ENCODE peak calls at places on chromosomes 16 and 17, in ten cellular contexts. O, R, A, J, V, B, X, W, D and N are unnamed samples.

GRCh38 chr17:65324977-65325376 is 187.8 kb downstream of the RGS9 start:
- DNase-seq in O (peak; percentile 26), R (no peak), A (no peak), J (no peak), V (peak; percentile 55), B (no peak), X (no peak), W (no peak), D (no peak), N (no peak)

GRCh38 chr16:23962001-23962400 is 126.2 kb downstream of the PRKCB start:
- DNase-seq in O (no peak), R (no peak), A (no peak), J (no peak), V (no peak), B (no peak), X (no peak), W (no peak), D (no peak), N (no peak)

GRCh38 chr16:89407925-89408300 is 82.4 kb downstream of the ANKRD11 start:
- DNase-seq in O (no peak), R (no peak), A (no peak), J (no peak), V (peak; percentile 76), B (no peak), X (no peak), W (no peak), D (no peak), N (no peak)

GRCh38 chr17:70624208-70624607 is 454.9 kb downstream of the KCNJ2 start:
- DNase-seq in O (no peak), R (no peak), A (no peak), J (no peak), V (no peak), B (no peak), X (no peak), W (no peak), D (no peak), N (no peak)

GRCh38 chr16:685967-686366 is 1.8 kb upstream of the JMJD8 start:
- DNase-seq in O (peak; percentile 67), R (peak; percentile 67), A (no peak), J (peak; percentile 16), V (peak; percentile 81), B (peak; percentile 65), X (peak; percentile 70), W (no peak), D (no peak), N (peak; percentile 65)

GRCh38 chr16:68823401-68823800 is 19.9 kb upstream of the TANGO6 start:
- DNase-seq in O (no peak), R (no peak), A (no peak), J (peak; percentile 35), V (no peak), B (no peak), X (peak; percentile 18), W (no peak), D (no peak), N (peak; percentile 60)

GRCh38 chr16:57165923-57166322 is 19.9 kb downstream of the PSME3IP1 start:
- DNase-seq in O (no peak), R (no peak), A (no peak), J (peak; percentile 17), V (no peak), B (no peak), X (no peak), W (no peak), D (no peak), N (no peak)

GRCh38 chr16:88529596-88529995 is 40.6 kb upstream of the ZC3H18 start:
- DNase-seq in O (no peak), R (no peak), A (no peak), J (no peak), V (no peak), B (no peak), X (no peak), W (no peak), D (no peak), N (no peak)

GRCh38 chr16:14449790-14450463 is 180.1 kb downstream of the PARN start:
- DNase-seq in O (no peak), R (peak; percentile 57), A (no peak), J (no peak), V (no peak), B (no peak), X (no peak), W (no peak), D (no peak), N (no peak)

GRCh38 chr17:13256545-13256944 is 238.7 kb upstream of the ELAC2 start:
- DNase-seq in O (no peak), R (peak; percentile 8), A (no peak), J (no peak), V (no peak), B (no peak), X (no peak), W (no peak), D (no peak), N (no peak)

GRCh38 chr17:16040710-16041251 is 41.2 kb downstream of the TTC19 start:
- DNase-seq in O (peak; percentile 57), R (no peak), A (no peak), J (no peak), V (peak; percentile 90), B (no peak), X (no peak), W (no peak), D (no peak), N (no peak)

GRCh38 chr17:34567665-34568064 is 11.7 kb upstream of the TMEM132E start:
- DNase-seq in O (no peak), R (no peak), A (no peak), J (no peak), V (peak; percentile 66), B (peak; percentile 26), X (no peak), W (no peak), D (no peak), N (no peak)

GRCh38 chr17:67759355-67760171 is 41.8 kb downstream of the NOL11 start:
- DNase-seq in O (no peak), R (no peak), A (peak; percentile 42), J (no peak), V (peak; percentile 50), B (no peak), X (no peak), W (no peak), D (no peak), N (no peak)

GRCh38 chr16:24748242-24748641 is 18.8 kb downstream of the TNRC6A start:
- DNase-seq in O (no peak), R (peak; percentile 90), A (no peak), J (peak; percentile 92), V (peak; percentile 81), B (no peak), X (no peak), W (peak; percentile 55), D (peak; percentile 10), N (no peak)

GRCh38 chr17:10135539-10136257 is 62.7 kb downstream of the GAS7 start:
- DNase-seq in O (no peak), R (no peak), A (no peak), J (no peak), V (peak; percentile 81), B (no peak), X (no peak), W (no peak), D (no peak), N (no peak)

GRCh38 chr16:30637952-30638351 is 12.8 kb upstream of the PRR14 start:
- DNase-seq in O (no peak), R (peak; percentile 75), A (no peak), J (peak; percentile 56), V (no peak), B (no peak), X (no peak), W (no peak), D (no peak), N (peak; percentile 47)

GRCh38 chr17:51035436-51035835 is 85.2 kb downstream of the SPAG9 start:
- DNase-seq in O (no peak), R (no peak), A (no peak), J (no peak), V (no peak), B (no peak), X (no peak), W (no peak), D (no peak), N (peak; percentile 40)

GRCh38 chr17:81329927-81330883 is 35.1 kb upstream of the SLC38A10 start:
- DNase-seq in O (no peak), R (peak; percentile 68), A (no peak), J (peak; percentile 62), V (no peak), B (no peak), X (no peak), W (no peak), D (no peak), N (peak; percentile 56)

DNA sequence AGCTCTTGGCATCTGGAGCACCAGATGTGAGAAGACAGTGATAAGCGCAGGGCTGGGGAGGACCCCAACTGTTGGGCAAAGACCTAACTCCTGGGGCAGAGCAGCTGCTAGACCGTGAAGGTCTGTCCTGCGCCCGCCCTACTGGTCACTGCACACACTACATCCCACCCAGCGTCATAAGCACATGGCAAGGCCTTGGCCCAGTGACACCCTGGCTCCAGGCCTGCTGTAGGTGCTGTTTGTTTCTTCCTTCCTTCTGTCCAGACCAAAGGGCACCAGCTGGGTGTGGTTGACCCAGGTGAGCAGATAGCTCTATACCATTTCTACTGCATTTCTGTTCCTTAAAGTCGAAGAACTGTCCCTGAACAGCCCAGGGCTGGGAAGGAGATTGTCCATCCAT is 6.4 kb downstream of the TRPV3 start:
- DNase-seq in O (no peak), R (no peak), A (no peak), J (no peak), V (no peak), B (no peak), X (no peak), W (no peak), D (no peak), N (no peak)
- TF ChIP-seq CTCF in O (no peak), R (no peak), A (no peak), J (no peak), V (no peak), B (no peak), X (no peak), W (no peak), D (no peak), N (peak; percentile 14)

DNA sequence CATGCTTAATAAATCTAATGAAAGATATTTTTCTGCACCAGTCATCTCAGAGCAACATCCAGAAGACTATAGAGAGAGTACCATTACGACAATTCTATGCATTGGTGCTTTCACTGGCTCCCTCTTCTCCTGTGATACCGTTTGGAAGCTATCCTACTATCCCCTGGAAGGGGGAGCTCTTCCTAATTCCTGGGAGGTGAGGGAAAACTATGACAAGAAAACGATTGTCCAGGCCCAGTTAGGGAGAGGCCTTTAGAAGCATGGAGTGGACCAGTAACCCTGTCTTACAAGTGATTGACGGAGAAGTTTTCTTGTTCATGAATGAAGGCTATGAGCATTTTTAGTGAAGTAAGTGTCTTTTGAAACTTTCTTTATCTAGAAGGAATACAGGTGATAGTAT is 150.2 kb downstream of the TANC2 start:
- DNase-seq in O (no peak), R (peak; percentile 26), A (no peak), J (no peak), V (no peak), B (no peak), X (no peak), W (no peak), D (no peak), N (peak; percentile 59)
- TF ChIP-seq CTCF in O (no peak), R (no peak), A (no peak), J (no peak), V (no peak), B (peak; percentile 9), X (no peak), W (no peak), D (no peak), N (peak; percentile 59)

GRCh38 chr17:19433727-19434340 is 22.8 kb downstream of the RNF112 start:
- DNase-seq in O (no peak), R (no peak), A (no peak), J (no peak), V (no peak), B (no peak), X (no peak), W (no peak), D (no peak), N (peak; percentile 27)
- TF ChIP-seq CTCF in O (no peak), R (no peak), A (no peak), J (no peak), V (no peak), B (no peak), X (no peak), W (no peak), D (no peak), N (peak; percentile 34)

GRCh38 chr16:71479420-71479819 is 9.7 kb downstream of the ZNF19 start:
- DNase-seq in O (no peak), R (peak; percentile 44), A (no peak), J (peak; percentile 35), V (no peak), B (peak; percentile 10), X (peak; percentile 35), W (no peak), D (no peak), N (peak; percentile 60)
- TF ChIP-seq CTCF in O (no peak), R (peak; percentile 40), A (peak; percentile 15), J (peak; percentile 68), V (peak; percentile 32), B (peak; percentile 38), X (no peak), W (peak; percentile 11), D (no peak), N (peak; percentile 66)